ENCODE peak calls at places on chromosomes 6 and 20, in five cellular contexts. B, O, C, M and V are unnamed samples.
A peak's percentile ranks its signal among the peaks of the same experiment; 100 is the strongest.

GRCh38 chr6:161917645-161918044 is 643.8 kb upstream of the AGPAT4 start:
- DNase-seq in B (no peak), O (no peak), M (no peak), C (peak; percentile 50), V (no peak)

GRCh38 chr6:45647341-45648138 is 269.8 kb upstream of the SUPT3H start:
- DNase-seq in C (no peak), O (no peak), M (no peak), B (peak; percentile 63), V (no peak)

GRCh38 chr20:54382419-54382818 is 93.0 kb upstream of the DOK5 start:
- DNase-seq in B (no peak), M (no peak), O (no peak), C (no peak), V (no peak)

GRCh38 chr6:43733471-43734293 is 36.3 kb upstream of the VEGFA start:
- DNase-seq in C (peak; percentile 35), M (peak; percentile 45), B (no peak), O (no peak), V (no peak)

GRCh38 chr6:156752666-156753301 is 24.4 kb upstream of the ARID1B start:
- DNase-seq in M (no peak), C (peak; percentile 26), O (peak; percentile 85), B (peak; percentile 16), V (no peak)

GRCh38 chr20:39004508-39004907 is 42.4 kb downstream of the DHX35 start:
- DNase-seq in M (no peak), B (no peak), C (peak; percentile 50), O (peak; percentile 74), V (no peak)

GRCh38 chr6:104320896-104321295 is 538.8 kb downstream of the HACE1 start:
- DNase-seq in O (no peak), M (no peak), C (no peak), B (no peak), V (no peak)

GRCh38 chr20:57266251-57267157 is at the start of gene BMP7:
- DNase-seq in B (no peak), M (no peak), O (peak; percentile 66), C (no peak), V (no peak)

GRCh38 chr6:149031545-149032317 is 284.9 kb downstream of the UST start:
- DNase-seq in C (peak; percentile 96), M (no peak), O (no peak), B (peak; percentile 92), V (no peak)

GRCh38 chr6:40409716-40410397 is 177.3 kb downstream of the LRFN2 start:
- DNase-seq in B (peak; percentile 18), M (no peak), O (no peak), C (no peak), V (no peak)

GRCh38 chr20:59650418-59650817 is 46.1 kb downstream of the PHACTR3 start:
- DNase-seq in M (no peak), C (no peak), B (no peak), O (no peak), V (no peak)

GRCh38 chr20:10133532-10133931 is 85.1 kb upstream of the SNAP25 start:
- DNase-seq in C (no peak), B (no peak), M (no peak), O (no peak), V (no peak)

GRCh38 chr6:90293319-90293937 is 3.2 kb downstream of the BACH2 start:
- DNase-seq in C (no peak), O (no peak), M (no peak), B (no peak), V (no peak)

GRCh38 chr20:43365691-43366090 is 92.0 kb upstream of the SRSF6 start:
- DNase-seq in C (no peak), O (no peak), B (no peak), M (no peak), V (no peak)

GRCh38 chr6:25301358-25301757 is 22.2 kb downstream of the CARMIL1 start:
- DNase-seq in M (no peak), O (no peak), B (peak; percentile 79), C (no peak), V (no peak)

GRCh38 chr6:169843991-169844390 is 92.6 kb downstream of the ERMARD start:
- DNase-seq in C (no peak), O (no peak), M (no peak), B (no peak), V (peak; percentile 29)

GRCh38 chr6:129673758-129674157 is 36.2 kb downstream of the ARHGAP18 start:
- DNase-seq in B (no peak), O (no peak), C (no peak), M (no peak), V (no peak)

GRCh38 chr6:20707166-20707485 is 172.9 kb downstream of the CDKAL1 start:
- DNase-seq in O (no peak), C (no peak), M (no peak), B (no peak), V (no peak)

GRCh38 chr6:152146385-152146784 is 338.9 kb downstream of the ESR1 start:
- DNase-seq in M (no peak), C (no peak), O (no peak), B (no peak), V (no peak)

GRCh38 chr20:13220857-13221297 is at the start of gene ISM1:
- DNase-seq in C (no peak), M (no peak), B (no peak), O (peak; percentile 82), V (peak; percentile 70)

GRCh38 chr20:41134362-41135186 is 2.8 kb upstream of the PLCG1 start:
- DNase-seq in O (no peak), B (no peak), M (no peak), C (no peak), V (no peak)

GRCh38 chr6:48315915-48316314 is 204.9 kb upstream of the PTCHD4 start:
- DNase-seq in O (no peak), B (no peak), C (no peak), M (no peak), V (no peak)

GRCh38 chr20:41011551-41012067 is 17.0 kb upstream of the TOP1 start:
- DNase-seq in M (no peak), O (no peak), B (peak; percentile 62), C (no peak), V (no peak)

GRCh38 chr6:121042766-121043165 is 291.5 kb downstream of the TBC1D32 start:
- DNase-seq in B (no peak), C (no peak), M (no peak), O (no peak), V (no peak)

GRCh38 chr6:72525821-72526550 is 95.9 kb upstream of the KCNQ5 start:
- DNase-seq in M (no peak), C (no peak), O (no peak), B (no peak), V (no peak)

GRCh38 chr6:85574932-85575598 is 18.6 kb downstream of the SNX14 start:
- DNase-seq in O (no peak), M (no peak), B (no peak), C (peak; percentile 56), V (no peak)

GRCh38 chr20:49916146-49917002 is 1.0 kb upstream of the SPATA2 start:
- DNase-seq in M (no peak), O (no peak), C (peak; percentile 50), B (no peak), V (no peak)

DNA sequence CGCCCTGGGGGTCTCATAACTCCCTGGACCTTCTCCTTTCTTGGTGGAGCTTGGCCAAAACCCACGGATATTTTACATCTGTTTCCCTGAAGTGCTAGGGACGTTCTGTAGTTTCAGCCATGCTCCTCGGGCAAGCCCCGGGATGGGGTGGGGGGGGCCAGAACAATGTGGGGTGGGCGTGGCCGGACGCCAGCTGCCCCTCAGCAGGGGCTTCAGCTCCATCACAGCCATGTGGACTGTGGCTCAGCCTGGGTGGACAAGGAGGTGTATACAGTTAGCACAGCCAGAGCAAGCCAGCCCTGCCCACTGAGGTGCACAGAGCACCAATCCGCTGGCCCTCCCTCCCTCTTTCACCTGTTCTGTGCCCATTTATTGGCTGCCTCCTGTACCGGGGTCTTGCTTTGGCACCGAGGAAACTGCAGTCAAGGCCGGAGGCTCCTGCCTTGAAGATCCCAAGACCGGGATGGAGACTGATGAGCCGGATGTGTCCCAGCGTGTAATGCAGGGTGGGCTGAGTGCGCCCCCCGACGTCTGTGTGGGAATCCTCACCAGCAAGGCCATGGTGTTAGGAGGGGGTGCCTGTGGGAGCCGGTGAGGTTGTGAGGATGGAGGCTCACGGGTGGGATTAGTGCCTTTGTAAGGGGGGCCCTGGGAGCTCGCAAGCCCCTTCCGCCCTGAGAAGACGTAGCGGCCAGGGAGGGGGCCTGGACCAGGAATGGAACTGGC is 28.0 kb downstream of the FRMD1 start:
- DNase-seq in M (no peak), C (no peak), O (peak; percentile 64), B (no peak), V (no peak)
- TF ChIP-seq CTCF in M (no peak), C (no peak), O (no peak), B (no peak), V (no peak)

DNA sequence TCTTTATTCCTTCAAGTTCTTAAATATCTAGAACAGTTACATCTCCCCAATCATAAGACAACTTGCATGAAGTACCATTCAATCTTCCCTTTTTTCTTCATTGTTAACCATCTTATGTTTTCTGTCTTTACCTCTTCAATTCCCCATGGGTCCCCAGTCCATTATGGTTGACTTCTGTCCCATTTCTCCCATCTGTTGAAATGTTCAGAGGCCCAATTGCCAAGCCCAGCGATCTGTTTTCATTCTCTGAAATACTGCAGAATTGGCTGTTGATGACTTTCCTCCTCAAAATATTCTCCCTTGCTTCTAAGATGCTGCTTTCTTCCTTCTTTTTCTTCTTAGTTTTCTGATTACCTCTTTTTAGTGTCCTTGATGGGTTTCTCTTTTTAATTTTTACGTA is 26.0 kb downstream of the DSTN start:
- DNase-seq in O (no peak), M (no peak), B (no peak), C (no peak), V (no peak)
- TF ChIP-seq CTCF in O (no peak), M (no peak), B (no peak), C (no peak), V (no peak)

DNA sequence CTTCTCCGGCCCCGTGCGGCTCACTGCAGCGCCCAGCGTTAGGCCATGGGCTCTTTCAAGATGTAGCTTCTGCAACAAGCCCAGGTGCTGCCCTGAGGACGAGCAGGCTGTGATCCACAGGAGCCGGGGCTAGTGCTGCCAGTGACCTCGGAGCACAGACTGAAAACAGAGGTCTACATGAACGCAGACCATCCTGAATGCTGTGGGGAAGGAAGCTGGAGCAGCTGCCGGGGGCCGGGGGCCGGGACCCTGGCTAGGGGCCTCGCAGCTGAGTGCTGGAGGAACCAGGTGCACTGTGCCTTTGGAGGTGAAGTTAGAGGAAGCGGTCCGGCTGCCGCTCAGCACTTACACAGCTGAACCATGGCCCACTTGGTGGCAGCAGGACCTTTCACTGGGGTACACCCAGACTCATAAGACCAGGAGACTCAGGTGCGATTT is 58.9 kb upstream of the MPC1 start:
- DNase-seq in C (no peak), B (no peak), M (no peak), O (peak; percentile 48), V (no peak)
- TF ChIP-seq CTCF in C (no peak), B (no peak), M (no peak), O (no peak), V (no peak)

DNA sequence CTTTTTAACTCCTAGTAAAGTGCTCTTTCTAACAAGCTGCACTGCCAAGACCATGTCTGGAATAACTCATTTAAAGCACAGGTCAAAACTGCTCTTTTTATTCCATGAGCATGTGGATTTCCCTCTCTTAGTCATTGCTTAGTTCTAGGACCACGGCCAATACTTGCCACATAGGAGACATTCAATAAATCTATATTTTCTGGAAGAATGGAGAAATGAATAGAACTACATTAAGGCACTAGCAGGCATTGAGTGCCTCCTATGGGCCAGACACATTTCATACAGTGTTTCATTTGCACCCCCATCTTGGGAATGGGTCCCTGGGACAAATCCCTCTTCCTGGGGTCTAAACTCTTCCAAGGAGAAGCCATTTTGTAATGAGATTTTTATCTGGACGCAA is 552.8 kb upstream of the CITED2 start:
- DNase-seq in C (peak; percentile 51), O (no peak), B (peak; percentile 48), M (no peak), V (no peak)
- TF ChIP-seq CTCF in C (no peak), O (no peak), B (peak; percentile 26), M (no peak), V (peak; percentile 23)